ENCODE peak calls at places on chromosomes 3 and 15, in nine cellular contexts. L is astrocyte of the spinal cord, N is mammary epithelial cell, B is skeletal muscle cell, T is uterus, E is endodermal cell, M is SJSA1, K is AG09309, A is GM12892. G is an unnamed sample.

GRCh38 chr15:91258436-91258779 is 158.4 kb downstream of the SV2B start:
- DNase-seq in T (no peak), L (no peak), K (no peak), M (no peak), E (peak), B (no peak), A (no peak), N (no peak), G (no peak)

GRCh38 chr15:100759116-100759515 is 120.5 kb upstream of the ALDH1A3 start:
- DNase-seq in K (peak), E (no peak), B (peak), M (peak), T (no peak), N (no peak), L (peak), A (no peak), G (peak)

GRCh38 chr3:123809597-123809996 is 74.5 kb downstream of the MYLK start:
- DNase-seq in B (no peak), L (peak), E (peak), N (peak), M (peak), A (no peak), K (peak), T (no peak), G (peak)

GRCh38 chr3:154954750-154955149 is 125.4 kb upstream of the MME start:
- DNase-seq in K (peak), T (no peak), B (no peak), E (no peak), M (peak), A (no peak), L (peak), N (peak), G (peak)

GRCh38 chr3:124033360-124034015 is 41.6 kb upstream of the ROPN1 start:
- DNase-seq in K (no peak), B (no peak), A (no peak), E (peak), T (peak), M (peak), N (peak), L (no peak), G (no peak)

GRCh38 chr3:188259611-188260010 is 105.7 kb downstream of the LPP start:
- DNase-seq in N (no peak), A (no peak), M (no peak), L (no peak), T (no peak), K (no peak), E (no peak), B (no peak), G (no peak)

GRCh38 chr3:174859109-174859735 is at the start of gene NAALADL2:
- DNase-seq in E (no peak), B (no peak), M (no peak), N (peak), K (no peak), A (no peak), T (no peak), L (no peak), G (no peak)

GRCh38 chr3:188197388-188197847 is 43.5 kb downstream of the LPP start:
- DNase-seq in T (peak), E (peak), B (no peak), M (no peak), A (no peak), L (peak), N (no peak), K (no peak), G (peak)

GRCh38 chr3:13249630-13250395 is 170.3 kb downstream of the NUP210 start:
- DNase-seq in M (no peak), L (no peak), A (no peak), N (no peak), B (no peak), E (no peak), K (no peak), T (no peak), G (no peak)

GRCh38 chr3:128489860-128490649 is 2.9 kb downstream of the GATA2 start:
- DNase-seq in B (no peak), K (no peak), N (peak), L (no peak), M (peak), T (peak), A (no peak), E (peak), G (peak)

GRCh38 chr3:53350652-53351051 is 3.3 kb upstream of the DCP1A start:
- DNase-seq in A (no peak), L (no peak), N (no peak), M (peak), E (peak), B (no peak), T (no peak), K (no peak), G (peak)

GRCh38 chr3:16174389-16174788 is at the start of gene GALNT15:
- DNase-seq in M (peak), N (peak), K (peak), L (peak), A (no peak), B (peak), T (peak), E (no peak), G (peak)

GRCh38 chr15:69931159-69931558 is 166.6 kb downstream of the TLE3 start:
- DNase-seq in E (no peak), N (no peak), B (no peak), L (no peak), K (no peak), T (no peak), M (no peak), A (no peak), G (no peak)

GRCh38 chr15:71651750-71652186 is 158.6 kb upstream of the NR2E3 start:
- DNase-seq in E (peak), B (peak), K (peak), A (no peak), L (peak), T (no peak), M (peak), N (peak), G (peak)

GRCh38 chr3:155321418-155321817 is 27.9 kb upstream of the STRIT1 start:
- DNase-seq in M (no peak), B (peak), N (no peak), E (no peak), L (peak), A (no peak), K (no peak), T (no peak), G (no peak)

GRCh38 chr3:141940204-141940776 is 63.8 kb downstream of the ATP1B3 start:
- DNase-seq in M (peak), B (no peak), T (no peak), A (no peak), K (peak), L (peak), E (no peak), N (peak), G (peak)

GRCh38 chr3:148532326-148532725 is 165.4 kb upstream of the AGTR1 start:
- DNase-seq in M (no peak), E (no peak), N (no peak), K (no peak), B (no peak), A (no peak), L (peak), T (no peak), G (no peak)

GRCh38 chr3:126118591-126118990 is 34.7 kb upstream of the SLC41A3 start:
- DNase-seq in N (no peak), L (no peak), T (no peak), B (no peak), E (peak), K (no peak), M (no peak), A (no peak), G (no peak)

GRCh38 chr3:187770224-187770623 is 25.0 kb upstream of the BCL6 start:
- DNase-seq in M (no peak), N (no peak), L (no peak), B (no peak), T (no peak), K (no peak), E (no peak), A (no peak), G (no peak)

GRCh38 chr15:101376615-101377395 is 81.8 kb upstream of the SNRPA1 start:
- DNase-seq in B (no peak), K (no peak), E (no peak), M (no peak), A (no peak), L (no peak), T (no peak), N (no peak), G (no peak)

GRCh38 chr15:80953001-80953952 is 36.3 kb downstream of the MESD start:
- DNase-seq in N (no peak), L (no peak), M (no peak), T (no peak), B (no peak), A (no peak), K (no peak), E (no peak), G (no peak)

GRCh38 chr3:104286645-104287044 is 1080.1 kb upstream of the ALCAM start:
- DNase-seq in T (no peak), E (no peak), K (no peak), B (no peak), A (no peak), L (no peak), M (no peak), N (no peak), G (no peak)

GRCh38 chr3:111282024-111282423 is 210.4 kb downstream of the NECTIN3 start:
- DNase-seq in B (no peak), N (peak), M (no peak), K (no peak), A (no peak), T (no peak), L (no peak), E (no peak), G (no peak)

GRCh38 chr3:63912768-63913588 is 795 bp upstream of the SCAANT1 start:
- DNase-seq in K (no peak), N (peak), B (peak), L (peak), T (peak), E (peak), M (peak), A (no peak), G (peak)

GRCh38 chr15:85379403-85380131 is 836 bp upstream of the AKAP13 start:
- DNase-seq in E (peak), T (no peak), K (no peak), M (no peak), L (no peak), A (no peak), N (peak), B (no peak), G (peak)

GRCh38 chr3:197501879-197502620 is 53.7 kb downstream of the BDH1 start:
- DNase-seq in B (no peak), N (peak), T (no peak), M (peak), L (peak), E (peak), K (no peak), A (peak), G (peak)

GRCh38 chr3:69776289-69776688 is 37.0 kb downstream of the MITF start:
- DNase-seq in M (no peak), A (no peak), N (no peak), B (no peak), E (no peak), L (no peak), T (no peak), K (no peak), G (no peak)

GRCh38 chr3:96813820-96814580 is 394 bp upstream of the EPHA6 start:
- DNase-seq in E (peak), L (peak), K (no peak), M (peak), B (no peak), A (peak), T (no peak), N (peak), G (peak)

GRCh38 chr3:71089271-71089670 is 494.3 kb downstream of the FOXP1 start:
- DNase-seq in L (no peak), K (no peak), M (no peak), E (no peak), A (no peak), T (no peak), B (no peak), N (no peak), G (no peak)